ENCODE peak calls at places on chromosomes 7 and 10, in seven cellular contexts. X, I, S, E, B, T and Z are unnamed samples.
A peak's percentile ranks its signal among the peaks of the same experiment; 100 is the strongest.

GRCh38 chr7:128005759-128006159 is 25.5 kb downstream of the LRRC4 start:
- DNase-seq in X (no peak), I (no peak), S (no peak), E (no peak), B (no peak), T (no peak), Z (no peak)

GRCh38 chr7:18952846-18953245 is 164.6 kb downstream of the TWIST1 start:
- DNase-seq in X (no peak), I (no peak), S (no peak), E (no peak), B (no peak), T (no peak), Z (no peak)

GRCh38 chr10:114477285-114477684 is 73.0 kb upstream of the AFAP1L2 start:
- DNase-seq in X (peak; percentile 88), I (no peak), S (no peak), E (no peak), B (no peak), T (no peak), Z (no peak)

GRCh38 chr7:47093254-47093798 is 488.6 kb downstream of the TNS3 start:
- DNase-seq in X (no peak), I (peak; percentile 64), S (no peak), E (no peak), B (no peak), T (no peak), Z (no peak)

GRCh38 chr7:1243964-1244416 is 11.3 kb downstream of the UNCX start:
- DNase-seq in X (no peak), I (no peak), S (no peak), E (no peak), B (no peak), T (no peak), Z (no peak)

GRCh38 chr7:47143344-47143743 is 438.6 kb downstream of the TNS3 start:
- DNase-seq in X (no peak), I (peak; percentile 84), S (no peak), E (peak; percentile 18), B (no peak), T (no peak), Z (no peak)

GRCh38 chr7:73642834-73643233 is 18.5 kb upstream of the MLXIPL start:
- DNase-seq in X (no peak), I (no peak), S (no peak), E (no peak), B (no peak), T (no peak), Z (no peak)

GRCh38 chr10:87603196-87603595 is 56.5 kb upstream of the PAPSS2 start:
- DNase-seq in X (no peak), I (no peak), S (no peak), E (no peak), B (no peak), T (no peak), Z (no peak)

GRCh38 chr7:106538638-106539037 is 122.3 kb downstream of the CCDC71L start:
- DNase-seq in X (no peak), I (peak; percentile 13), S (no peak), E (no peak), B (no peak), T (no peak), Z (no peak)

GRCh38 chr7:88306590-88307048 is at the start of gene STEAP4:
- DNase-seq in X (peak; percentile 94), I (peak; percentile 0), S (peak; percentile 91), E (peak; percentile 18), B (peak; percentile 79), T (peak; percentile 72), Z (peak; percentile 75)

GRCh38 chr10:2120781-2121180 is 383.5 kb upstream of the ADARB2 start:
- DNase-seq in X (no peak), I (no peak), S (no peak), E (no peak), B (no peak), T (no peak), Z (no peak)

GRCh38 chr10:3740157-3740871 is 44.7 kb downstream of the KLF6 start:
- DNase-seq in X (peak; percentile 50), I (peak; percentile 76), S (no peak), E (no peak), B (no peak), T (no peak), Z (no peak)

GRCh38 chr10:125625586-125625985 is 57.4 kb downstream of the TEX36 start:
- DNase-seq in X (no peak), I (no peak), S (no peak), E (no peak), B (no peak), T (no peak), Z (no peak)

GRCh38 chr7:66741706-66742053 is 1.1 kb downstream of the RABGEF1 start:
- DNase-seq in X (no peak), I (peak; percentile 35), S (no peak), E (no peak), B (no peak), T (no peak), Z (no peak)

GRCh38 chr10:122297583-122297982 is 26.5 kb downstream of the BTBD16 start:
- DNase-seq in X (peak; percentile 23), I (no peak), S (no peak), E (no peak), B (no peak), T (no peak), Z (no peak)

GRCh38 chr10:116385994-116386809 is 41.4 kb upstream of the PNLIPRP3 start:
- DNase-seq in X (no peak), I (peak; percentile 26), S (no peak), E (peak; percentile 3), B (no peak), T (no peak), Z (no peak)

GRCh38 chr7:155394413-155394812 is 63.5 kb upstream of the EN2 start:
- DNase-seq in X (no peak), I (no peak), S (no peak), E (no peak), B (no peak), T (no peak), Z (no peak)

GRCh38 chr7:34237493-34237849 is 332.1 kb downstream of the BMPER start:
- DNase-seq in X (no peak), I (no peak), S (no peak), E (no peak), B (no peak), T (no peak), Z (peak; percentile 65)

GRCh38 chr10:132493246-132493755 is 44.3 kb upstream of the INPP5A start:
- DNase-seq in X (no peak), I (no peak), S (peak; percentile 41), E (no peak), B (no peak), T (peak; percentile 20), Z (no peak)

GRCh38 chr7:30027065-30027456 is 559 bp upstream of the FKBP14 start:
- DNase-seq in X (no peak), I (peak; percentile 57), S (no peak), E (no peak), B (no peak), T (no peak), Z (no peak)

GRCh38 chr10:117449636-117450035 is 74.4 kb upstream of the PDZD8 start:
- DNase-seq in X (no peak), I (no peak), S (no peak), E (no peak), B (no peak), T (no peak), Z (no peak)

GRCh38 chr10:117078168-117078837 is 59.8 kb downstream of the VAX1 start:
- DNase-seq in X (no peak), I (no peak), S (no peak), E (no peak), B (no peak), T (no peak), Z (no peak)

GRCh38 chr10:54159924-54160323 is 641.1 kb downstream of the PCDH15 start:
- DNase-seq in X (no peak), I (no peak), S (no peak), E (no peak), B (no peak), T (no peak), Z (no peak)

GRCh38 chr10:23345861-23346260 is 1.3 kb upstream of the C10orf67 start:
- DNase-seq in X (no peak), I (peak; percentile 94), S (no peak), E (no peak), B (no peak), T (no peak), Z (peak; percentile 11)

GRCh38 chr10:99393036-99393435 is 37.4 kb downstream of the GOT1 start:
- DNase-seq in X (no peak), I (peak; percentile 11), S (no peak), E (no peak), B (no peak), T (peak; percentile 57), Z (no peak)

GRCh38 chr10:78215645-78216044 is 182.0 kb downstream of the RPS24 start:
- DNase-seq in X (peak; percentile 89), I (peak; percentile 61), S (peak; percentile 82), E (peak; percentile 39), B (peak; percentile 88), T (no peak), Z (no peak)

DNA sequence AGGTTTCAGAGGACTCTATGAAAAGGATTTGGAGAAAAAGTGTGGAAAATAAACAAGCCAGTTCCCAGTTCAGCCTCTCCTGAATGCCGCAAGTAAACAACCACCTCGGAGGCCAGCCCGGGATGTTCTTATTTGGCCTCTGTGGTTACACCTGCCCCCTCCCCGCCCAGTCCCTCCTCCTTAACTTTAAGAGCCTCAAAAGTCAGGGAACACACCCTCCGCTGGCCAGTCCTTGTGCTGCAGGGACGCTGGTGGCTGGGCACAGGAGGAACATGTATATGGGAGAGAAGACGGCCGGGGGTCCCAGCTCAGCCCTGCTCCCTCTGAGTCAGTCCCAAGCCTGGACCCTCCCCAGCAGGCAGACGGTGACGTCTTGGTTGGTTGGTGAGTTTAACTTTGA is 6.1 kb downstream of the CHST3 start:
- DNase-seq in X (no peak), I (no peak), S (no peak), E (no peak), B (no peak), T (peak; percentile 83), Z (peak; percentile 65)
- TF ChIP-seq CTCF in X (peak; percentile 38), I (peak; percentile 27), S (no peak), E (peak; percentile 24), B (no peak), T (peak; percentile 46), Z (peak; percentile 63)

GRCh38 chr10:86387221-86387794 is 20.7 kb upstream of the GRID1 start:
- DNase-seq in X (peak; percentile 44), I (no peak), S (no peak), E (no peak), B (no peak), T (no peak), Z (no peak)
- TF ChIP-seq CTCF in X (no peak), I (no peak), S (no peak), E (no peak), B (no peak), T (peak; percentile 31), Z (no peak)

DNA sequence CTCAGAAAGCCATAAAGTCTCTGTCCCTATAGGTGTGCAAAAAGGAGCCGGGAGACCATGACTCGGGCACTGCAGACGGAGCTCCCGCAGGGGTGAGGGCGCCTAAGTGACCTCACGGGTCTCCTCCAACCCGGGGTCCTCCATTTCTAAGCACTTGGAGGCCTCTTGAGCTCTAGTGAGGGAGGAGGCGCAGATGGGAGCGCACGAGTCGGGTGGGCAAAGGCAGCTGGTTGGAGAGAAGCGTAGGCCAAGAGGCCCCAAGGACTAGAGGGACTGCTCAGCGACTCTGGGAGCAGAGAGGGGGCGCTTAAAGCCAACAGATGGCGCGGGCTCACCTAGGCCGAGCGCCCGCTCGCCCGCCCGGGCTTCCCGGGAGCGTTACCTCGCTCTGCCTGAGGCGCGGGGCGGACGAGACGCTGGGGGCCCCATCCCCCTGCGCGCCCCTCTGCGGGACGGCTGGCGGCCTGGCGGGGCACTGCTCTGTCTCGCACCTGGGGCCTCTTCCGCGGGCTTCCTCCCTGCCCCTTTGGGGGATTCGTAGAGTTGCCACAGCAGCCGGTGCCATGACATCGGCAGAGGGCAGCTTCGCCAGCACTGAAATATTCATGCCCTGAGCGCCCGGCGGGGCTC is 521 bp upstream of the CDH23 start:
- DNase-seq in X (peak; percentile 62), I (no peak), S (no peak), E (no peak), B (peak; percentile 64), T (peak; percentile 84), Z (no peak)
- TF ChIP-seq CTCF in X (peak; percentile 84), I (peak; percentile 8), S (no peak), E (no peak), B (peak; percentile 69), T (peak; percentile 62), Z (no peak)

GRCh38 chr10:61669161-61669755 is 6.5 kb downstream of the CABCOCO1 start:
- DNase-seq in X (no peak), I (peak; percentile 11), S (no peak), E (no peak), B (no peak), T (no peak), Z (no peak)
- TF ChIP-seq CTCF in X (no peak), I (no peak), S (no peak), E (peak; percentile 24), B (no peak), T (no peak), Z (no peak)